ENCODE peak calls at places on chromosome 11, in four cellular contexts. One of them, this sample, is unnamed.

GRCh38 chr11:48047616-48048015 is 67.3 kb downstream of the PTPRJ start:
- DNase-seq in GM23248: peak
- DNase-seq in astrocyte of the cerebellum: no peak
- DNase-seq in CD4-positive, alpha-beta memory T cell: no peak
- DNase-seq in this sample: no peak

GRCh38 chr11:17519486-17519885 is 24.7 kb downstream of the USH1C start:
- DNase-seq in GM23248: no peak
- DNase-seq in astrocyte of the cerebellum: no peak
- DNase-seq in CD4-positive, alpha-beta memory T cell: no peak
- DNase-seq in this sample: no peak

GRCh38 chr11:134069996-134070845 is 1.3 kb downstream of the JAM3 start:
- DNase-seq in GM23248: no peak
- DNase-seq in astrocyte of the cerebellum: no peak
- DNase-seq in CD4-positive, alpha-beta memory T cell: no peak
- DNase-seq in this sample: no peak

GRCh38 chr11:57349491-57350274 is 11.5 kb downstream of the P2RX3 start:
- DNase-seq in GM23248: peak
- DNase-seq in astrocyte of the cerebellum: no peak
- DNase-seq in CD4-positive, alpha-beta memory T cell: peak
- DNase-seq in this sample: peak

GRCh38 chr11:16986434-16987204 is 27.6 kb downstream of the PLEKHA7 start:
- DNase-seq in GM23248: no peak
- DNase-seq in astrocyte of the cerebellum: no peak
- DNase-seq in CD4-positive, alpha-beta memory T cell: peak
- DNase-seq in this sample: peak

GRCh38 chr11:109734602-109735001 is 312.6 kb downstream of the C11orf87 start:
- DNase-seq in GM23248: no peak
- DNase-seq in astrocyte of the cerebellum: no peak
- DNase-seq in CD4-positive, alpha-beta memory T cell: no peak
- DNase-seq in this sample: no peak

GRCh38 chr11:2776351-2777061 is 76.7 kb upstream of the KCNQ1OT1 start:
- DNase-seq in GM23248: no peak
- DNase-seq in astrocyte of the cerebellum: no peak
- DNase-seq in CD4-positive, alpha-beta memory T cell: no peak
- DNase-seq in this sample: no peak

GRCh38 chr11:64692764-64693331 is 30.1 kb downstream of the NRXN2 start:
- DNase-seq in GM23248: no peak
- DNase-seq in astrocyte of the cerebellum: no peak
- DNase-seq in CD4-positive, alpha-beta memory T cell: no peak
- DNase-seq in this sample: no peak

GRCh38 chr11:95011376-95011775 is 13.7 kb upstream of the KDM4E start:
- DNase-seq in GM23248: no peak
- DNase-seq in astrocyte of the cerebellum: no peak
- DNase-seq in CD4-positive, alpha-beta memory T cell: no peak
- DNase-seq in this sample: no peak

GRCh38 chr11:72673284-72673942 is 809 bp downstream of the PDE2A start:
- DNase-seq in GM23248: no peak
- DNase-seq in astrocyte of the cerebellum: no peak
- DNase-seq in CD4-positive, alpha-beta memory T cell: no peak
- DNase-seq in this sample: no peak

GRCh38 chr11:68803766-68804165 is 38.0 kb downstream of the CPT1A start:
- DNase-seq in GM23248: no peak
- DNase-seq in astrocyte of the cerebellum: no peak
- DNase-seq in CD4-positive, alpha-beta memory T cell: no peak
- DNase-seq in this sample: no peak

GRCh38 chr11:123183391-123184099 is 11.5 kb downstream of the CLMP start:
- DNase-seq in GM23248: peak
- DNase-seq in astrocyte of the cerebellum: no peak
- DNase-seq in CD4-positive, alpha-beta memory T cell: no peak
- DNase-seq in this sample: peak

GRCh38 chr11:65417221-65417701 is 5.3 kb upstream of the NEAT1 start:
- DNase-seq in GM23248: peak
- DNase-seq in astrocyte of the cerebellum: no peak
- DNase-seq in CD4-positive, alpha-beta memory T cell: peak
- DNase-seq in this sample: peak

GRCh38 chr11:70079691-70080090 is 1.6 kb downstream of the ANO1 start:
- DNase-seq in GM23248: no peak
- DNase-seq in astrocyte of the cerebellum: no peak
- DNase-seq in CD4-positive, alpha-beta memory T cell: no peak
- DNase-seq in this sample: no peak

GRCh38 chr11:109016724-109017123 is 351.9 kb downstream of the DDX10 start:
- DNase-seq in GM23248: no peak
- DNase-seq in astrocyte of the cerebellum: no peak
- DNase-seq in CD4-positive, alpha-beta memory T cell: no peak
- DNase-seq in this sample: no peak

GRCh38 chr11:17978553-17979287 is 34.1 kb downstream of the SERGEF start:
- DNase-seq in GM23248: peak
- DNase-seq in astrocyte of the cerebellum: peak
- DNase-seq in CD4-positive, alpha-beta memory T cell: no peak
- DNase-seq in this sample: peak

GRCh38 chr11:67020949-67021348 is 2.0 kb upstream of the SYT12 start:
- DNase-seq in GM23248: no peak
- DNase-seq in astrocyte of the cerebellum: no peak
- DNase-seq in CD4-positive, alpha-beta memory T cell: no peak
- DNase-seq in this sample: peak

GRCh38 chr11:128906185-128907065 is 15.3 kb downstream of the KCNJ5 start:
- DNase-seq in GM23248: no peak
- DNase-seq in astrocyte of the cerebellum: no peak
- DNase-seq in CD4-positive, alpha-beta memory T cell: no peak
- DNase-seq in this sample: no peak

GRCh38 chr11:2928605-2929510 is at the start of gene PHLDA2:
- DNase-seq in GM23248: peak
- DNase-seq in astrocyte of the cerebellum: no peak
- DNase-seq in CD4-positive, alpha-beta memory T cell: peak
- DNase-seq in this sample: peak

GRCh38 chr11:27468643-27469332 is 3.8 kb downstream of the LGR4 start:
- DNase-seq in GM23248: peak
- DNase-seq in astrocyte of the cerebellum: no peak
- DNase-seq in CD4-positive, alpha-beta memory T cell: no peak
- DNase-seq in this sample: no peak
- H3K4me3 ChIP-seq in GM23248: peak
- H3K4me3 ChIP-seq in astrocyte of the cerebellum: peak
- H3K4me3 ChIP-seq in CD4-positive, alpha-beta memory T cell: no peak
- H3K4me3 ChIP-seq in this sample: no peak

GRCh38 chr11:6608726-6609501 is 3.1 kb downstream of the TAF10 start:
- DNase-seq in GM23248: no peak
- DNase-seq in astrocyte of the cerebellum: no peak
- DNase-seq in CD4-positive, alpha-beta memory T cell: no peak
- DNase-seq in this sample: no peak

GRCh38 chr11:6609502-6610015 is 2.5 kb downstream of the TAF10 start:
- DNase-seq in GM23248: no peak
- DNase-seq in astrocyte of the cerebellum: no peak
- DNase-seq in CD4-positive, alpha-beta memory T cell: no peak
- DNase-seq in this sample: no peak

GRCh38 chr11:6612008-6612815 is at the start of gene TAF10:
- DNase-seq in GM23248: peak
- DNase-seq in astrocyte of the cerebellum: peak
- DNase-seq in CD4-positive, alpha-beta memory T cell: peak
- DNase-seq in this sample: peak

GRCh38 chr11:6611092-6612007 is 666 bp downstream of the TAF10 start:
- DNase-seq in GM23248: peak
- DNase-seq in astrocyte of the cerebellum: no peak
- DNase-seq in CD4-positive, alpha-beta memory T cell: no peak
- DNase-seq in this sample: peak

GRCh38 chr11:6610591-6610990 is 1.4 kb downstream of the TAF10 start:
- DNase-seq in GM23248: no peak
- DNase-seq in astrocyte of the cerebellum: no peak
- DNase-seq in CD4-positive, alpha-beta memory T cell: no peak
- DNase-seq in this sample: no peak
- H3K4me3 ChIP-seq in GM23248: peak
- H3K4me3 ChIP-seq in astrocyte of the cerebellum: peak
- H3K4me3 ChIP-seq in CD4-positive, alpha-beta memory T cell: no peak
- H3K4me3 ChIP-seq in this sample: no peak

GRCh38 chr11:44305149-44305642 is 4.7 kb downstream of the ALX4 start:
- DNase-seq in GM23248: no peak
- DNase-seq in astrocyte of the cerebellum: no peak
- DNase-seq in CD4-positive, alpha-beta memory T cell: no peak
- DNase-seq in this sample: no peak
- H3K4me3 ChIP-seq in GM23248: peak
- H3K4me3 ChIP-seq in astrocyte of the cerebellum: peak
- H3K4me3 ChIP-seq in CD4-positive, alpha-beta memory T cell: peak
- H3K4me3 ChIP-seq in this sample: peak

DNA sequence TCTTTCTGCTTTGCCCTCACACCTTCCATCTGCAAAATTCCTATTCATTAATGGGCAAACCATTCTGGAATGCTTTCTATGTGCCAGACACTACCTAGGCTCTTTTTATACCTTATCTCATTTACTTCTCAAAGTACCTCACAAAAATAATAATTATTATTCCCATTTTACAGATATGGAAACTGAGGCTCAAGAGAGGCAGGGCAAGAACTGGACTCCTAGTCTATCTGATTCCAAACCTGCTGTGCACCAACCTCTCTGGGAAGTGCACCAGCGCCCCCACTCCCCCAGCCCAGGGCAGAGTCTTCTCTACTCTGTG is 826 bp upstream of the DGAT2 start:
- DNase-seq in GM23248: no peak
- DNase-seq in astrocyte of the cerebellum: no peak
- DNase-seq in CD4-positive, alpha-beta memory T cell: no peak
- DNase-seq in this sample: no peak
- H3K4me3 ChIP-seq in GM23248: peak
- H3K4me3 ChIP-seq in astrocyte of the cerebellum: no peak
- H3K4me3 ChIP-seq in CD4-positive, alpha-beta memory T cell: no peak
- H3K4me3 ChIP-seq in this sample: peak

GRCh38 chr11:126637800-126638175 is 282.3 kb downstream of the ST3GAL4 start:
- DNase-seq in GM23248: peak
- DNase-seq in astrocyte of the cerebellum: peak
- DNase-seq in CD4-positive, alpha-beta memory T cell: no peak
- DNase-seq in this sample: no peak
- H3K4me3 ChIP-seq in GM23248: peak
- H3K4me3 ChIP-seq in astrocyte of the cerebellum: no peak
- H3K4me3 ChIP-seq in CD4-positive, alpha-beta memory T cell: no peak
- H3K4me3 ChIP-seq in this sample: no peak

GRCh38 chr11:117314840-117315239 is 1.2 kb downstream of the BACE1 start:
- DNase-seq in GM23248: peak
- DNase-seq in astrocyte of the cerebellum: no peak
- DNase-seq in CD4-positive, alpha-beta memory T cell: no peak
- DNase-seq in this sample: no peak
- H3K4me3 ChIP-seq in GM23248: peak
- H3K4me3 ChIP-seq in astrocyte of the cerebellum: peak
- H3K4me3 ChIP-seq in CD4-positive, alpha-beta memory T cell: no peak
- H3K4me3 ChIP-seq in this sample: no peak

DNA sequence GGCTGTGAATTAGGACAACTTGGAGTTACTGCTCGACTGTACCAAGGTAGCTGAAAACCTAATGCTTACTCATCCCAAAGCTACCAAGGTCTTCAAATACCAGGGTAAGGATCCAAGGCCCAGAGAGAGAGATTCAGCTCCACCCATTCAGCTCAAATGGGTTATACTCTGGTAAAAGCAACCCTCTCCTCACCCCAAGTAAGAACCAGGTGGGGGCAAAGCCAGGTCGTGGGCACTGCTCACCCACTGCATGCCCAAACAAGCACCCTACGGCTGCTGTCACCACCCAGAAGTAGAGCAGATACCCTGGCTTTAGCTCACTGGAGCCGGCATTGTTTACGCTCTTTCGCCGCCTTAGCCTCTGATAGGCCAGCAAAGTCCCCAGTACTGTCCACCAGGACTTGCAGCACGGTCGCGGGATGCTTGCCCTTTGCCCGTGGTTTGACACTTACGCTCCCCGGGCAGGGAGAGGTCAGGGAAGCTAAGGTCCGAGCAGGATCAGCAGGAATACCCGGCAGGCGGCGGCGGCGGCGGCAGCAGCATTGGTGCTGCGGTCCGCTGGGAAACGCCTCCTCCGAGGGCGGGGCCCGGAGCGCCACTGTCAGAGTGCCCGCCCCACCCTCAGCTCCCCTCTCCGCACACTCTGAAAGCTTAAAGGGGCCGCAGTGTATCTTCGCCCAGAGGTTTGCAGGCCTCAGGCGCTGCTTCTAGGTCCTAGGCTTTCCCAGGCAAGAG is 19.6 kb downstream of the CKAP5 start:
- DNase-seq in GM23248: peak
- DNase-seq in astrocyte of the cerebellum: peak
- DNase-seq in CD4-positive, alpha-beta memory T cell: peak
- DNase-seq in this sample: peak
- H3K4me3 ChIP-seq in GM23248: peak
- H3K4me3 ChIP-seq in astrocyte of the cerebellum: peak
- H3K4me3 ChIP-seq in CD4-positive, alpha-beta memory T cell: no peak
- H3K4me3 ChIP-seq in this sample: peak

GRCh38 chr11:77470971-77471370 is 2.9 kb downstream of the PAK1 start:
- DNase-seq in GM23248: no peak
- DNase-seq in astrocyte of the cerebellum: no peak
- DNase-seq in CD4-positive, alpha-beta memory T cell: no peak
- DNase-seq in this sample: no peak

GRCh38 chr11:77471520-77472234 is 2.2 kb downstream of the PAK1 start:
- DNase-seq in GM23248: no peak
- DNase-seq in astrocyte of the cerebellum: no peak
- DNase-seq in CD4-positive, alpha-beta memory T cell: no peak
- DNase-seq in this sample: peak

GRCh38 chr11:77468527-77468926 is 5.4 kb downstream of the PAK1 start:
- DNase-seq in GM23248: no peak
- DNase-seq in astrocyte of the cerebellum: no peak
- DNase-seq in CD4-positive, alpha-beta memory T cell: no peak
- DNase-seq in this sample: no peak

GRCh38 chr11:77467993-77468392 is 5.9 kb downstream of the PAK1 start:
- DNase-seq in GM23248: peak
- DNase-seq in astrocyte of the cerebellum: no peak
- DNase-seq in CD4-positive, alpha-beta memory T cell: no peak
- DNase-seq in this sample: no peak

GRCh38 chr11:77470504-77470903 is 3.4 kb downstream of the PAK1 start:
- DNase-seq in GM23248: no peak
- DNase-seq in astrocyte of the cerebellum: no peak
- DNase-seq in CD4-positive, alpha-beta memory T cell: no peak
- DNase-seq in this sample: peak
- H3K4me3 ChIP-seq in GM23248: no peak
- H3K4me3 ChIP-seq in astrocyte of the cerebellum: no peak
- H3K4me3 ChIP-seq in CD4-positive, alpha-beta memory T cell: no peak
- H3K4me3 ChIP-seq in this sample: peak

This sample was measured in GM12865.